ENCODE peak calls at places on chromosome X, in five cellular contexts. One of them, this sample, is unnamed.
A peak's percentile ranks its signal among the peaks of the same experiment; 100 is the strongest.

GRCh38 chrX:66030505-66031317 is 9.2 kb downstream of the VSIG4 start:
- DNase-seq in lower lobe of right lung: no peak
- DNase-seq in body of pancreas: no peak
- DNase-seq in AG09309: no peak
- DNase-seq in adrenal gland: no peak
- DNase-seq in this sample: peak; percentile 15

GRCh38 chrX:97968376-97969104 is 1084.8 kb downstream of the RPA4 start:
- DNase-seq in adrenal gland: no peak
- DNase-seq in lower lobe of right lung: no peak
- DNase-seq in AG09309: no peak
- DNase-seq in body of pancreas: no peak
- DNase-seq in this sample: no peak

GRCh38 chrX:6228720-6229119 is at the start of gene NLGN4X:
- DNase-seq in lower lobe of right lung: no peak
- DNase-seq in adrenal gland: no peak
- DNase-seq in body of pancreas: no peak
- DNase-seq in AG09309: no peak
- DNase-seq in this sample: peak; percentile 15

GRCh38 chrX:105745863-105746262 is 76.5 kb upstream of the NRK start:
- DNase-seq in lower lobe of right lung: no peak
- DNase-seq in adrenal gland: no peak
- DNase-seq in AG09309: no peak
- DNase-seq in body of pancreas: no peak
- DNase-seq in this sample: no peak

GRCh38 chrX:109533631-109534030 is 3.0 kb upstream of the NXT2 start:
- DNase-seq in lower lobe of right lung: no peak
- DNase-seq in body of pancreas: peak; percentile 12
- DNase-seq in adrenal gland: peak; percentile 21
- DNase-seq in AG09309: no peak
- DNase-seq in this sample: peak; percentile 33

GRCh38 chrX:132086717-132087116 is 41.1 kb downstream of the FRMD7 start:
- DNase-seq in lower lobe of right lung: no peak
- DNase-seq in body of pancreas: no peak
- DNase-seq in adrenal gland: no peak
- DNase-seq in AG09309: no peak
- DNase-seq in this sample: no peak

GRCh38 chrX:56764975-56765791 is 36.1 kb downstream of the NBDY start:
- DNase-seq in adrenal gland: no peak
- DNase-seq in body of pancreas: no peak
- DNase-seq in AG09309: no peak
- DNase-seq in lower lobe of right lung: no peak
- DNase-seq in this sample: no peak

GRCh38 chrX:108341947-108342346 is 96.3 kb downstream of the COL4A6 start:
- DNase-seq in AG09309: no peak
- DNase-seq in adrenal gland: no peak
- DNase-seq in lower lobe of right lung: no peak
- DNase-seq in body of pancreas: no peak
- DNase-seq in this sample: no peak

GRCh38 chrX:69126642-69127041 is 38.6 kb downstream of the PJA1 start:
- DNase-seq in AG09309: no peak
- DNase-seq in adrenal gland: no peak
- DNase-seq in body of pancreas: no peak
- DNase-seq in lower lobe of right lung: no peak
- DNase-seq in this sample: no peak

GRCh38 chrX:39112143-39112542 is 310.9 kb downstream of the MID1IP1 start:
- DNase-seq in adrenal gland: no peak
- DNase-seq in AG09309: no peak
- DNase-seq in body of pancreas: no peak
- DNase-seq in lower lobe of right lung: no peak
- DNase-seq in this sample: no peak

GRCh38 chrX:38806875-38807601 is 5.8 kb downstream of the MID1IP1 start:
- DNase-seq in adrenal gland: no peak
- DNase-seq in AG09309: no peak
- DNase-seq in body of pancreas: peak; percentile 39
- DNase-seq in lower lobe of right lung: no peak
- DNase-seq in this sample: peak; percentile 28

GRCh38 chrX:150663061-150663460 is 30.1 kb upstream of the MTMR1 start:
- DNase-seq in adrenal gland: no peak
- DNase-seq in AG09309: no peak
- DNase-seq in body of pancreas: no peak
- DNase-seq in lower lobe of right lung: no peak
- DNase-seq in this sample: no peak

GRCh38 chrX:139933904-139934303 is 1.1 kb upstream of the ATP11C start:
- DNase-seq in body of pancreas: peak; percentile 18
- DNase-seq in AG09309: no peak
- DNase-seq in lower lobe of right lung: no peak
- DNase-seq in adrenal gland: no peak
- DNase-seq in this sample: no peak
- H3K4me3 ChIP-seq in body of pancreas: no peak overlapping the region
- H3K4me3 ChIP-seq in AG09309: peak overlapping the region; percentile 78
- H3K4me3 ChIP-seq in lower lobe of right lung: peak overlapping the region; percentile 71
- H3K4me3 ChIP-seq in adrenal gland: no peak overlapping the region
- H3K4me3 ChIP-seq in this sample: no peak overlapping the region

GRCh38 chrX:20348139-20348538 is 81.4 kb upstream of the RPS6KA3 start:
- DNase-seq in adrenal gland: no peak
- DNase-seq in AG09309: no peak
- DNase-seq in lower lobe of right lung: no peak
- DNase-seq in body of pancreas: no peak
- DNase-seq in this sample: no peak

GRCh38 chrX:20352504-20352903 is 85.8 kb upstream of the RPS6KA3 start:
- DNase-seq in body of pancreas: no peak
- DNase-seq in lower lobe of right lung: no peak
- DNase-seq in AG09309: no peak
- DNase-seq in adrenal gland: no peak
- DNase-seq in this sample: no peak

GRCh38 chrX:20352935-20353336 is 86.2 kb upstream of the RPS6KA3 start:
- DNase-seq in adrenal gland: no peak
- DNase-seq in body of pancreas: no peak
- DNase-seq in lower lobe of right lung: no peak
- DNase-seq in AG09309: no peak
- DNase-seq in this sample: no peak

GRCh38 chrX:20350598-20350997 is 83.9 kb upstream of the RPS6KA3 start:
- DNase-seq in AG09309: no peak
- DNase-seq in adrenal gland: no peak
- DNase-seq in lower lobe of right lung: no peak
- DNase-seq in body of pancreas: no peak
- DNase-seq in this sample: no peak

GRCh38 chrX:20347486-20347885 is 80.8 kb upstream of the RPS6KA3 start:
- DNase-seq in lower lobe of right lung: no peak
- DNase-seq in AG09309: no peak
- DNase-seq in adrenal gland: no peak
- DNase-seq in body of pancreas: no peak
- DNase-seq in this sample: no peak
- H3K4me3 ChIP-seq in lower lobe of right lung: no peak overlapping the region
- H3K4me3 ChIP-seq in AG09309: no peak overlapping the region
- H3K4me3 ChIP-seq in adrenal gland: no peak overlapping the region
- H3K4me3 ChIP-seq in body of pancreas: no peak overlapping the region
- H3K4me3 ChIP-seq in this sample: no peak overlapping the region

GRCh38 chrX:124348152-124348551 is 1.8 kb downstream of the SH2D1A start:
- DNase-seq in lower lobe of right lung: no peak
- DNase-seq in body of pancreas: no peak
- DNase-seq in AG09309: no peak
- DNase-seq in adrenal gland: no peak
- DNase-seq in this sample: no peak
- H3K4me3 ChIP-seq in lower lobe of right lung: no peak overlapping the region
- H3K4me3 ChIP-seq in body of pancreas: no peak overlapping the region
- H3K4me3 ChIP-seq in AG09309: no peak overlapping the region
- H3K4me3 ChIP-seq in adrenal gland: no peak overlapping the region
- H3K4me3 ChIP-seq in this sample: no peak overlapping the region

DNA sequence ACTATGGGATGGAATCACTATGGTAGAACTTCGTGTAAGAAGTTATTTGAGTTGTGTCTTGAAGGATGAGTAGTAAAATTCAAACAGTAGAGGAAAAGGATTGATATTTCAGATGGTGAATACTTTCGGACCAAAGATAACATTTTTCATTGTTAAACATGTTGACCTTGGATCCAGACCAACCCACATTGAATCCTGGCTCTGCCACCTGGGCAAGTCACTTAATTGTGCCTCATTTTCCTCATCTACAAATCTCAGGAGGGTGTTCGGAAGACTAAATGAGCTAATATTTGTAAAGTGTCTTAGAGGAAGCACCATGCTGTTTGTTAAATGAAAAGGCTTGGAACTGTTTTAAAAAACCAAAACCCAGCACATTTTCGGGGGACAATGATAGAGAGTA is 1.4 kb upstream of the AIFM1 start:
- DNase-seq in AG09309: no peak
- DNase-seq in lower lobe of right lung: no peak
- DNase-seq in adrenal gland: no peak
- DNase-seq in body of pancreas: no peak
- DNase-seq in this sample: no peak
- H3K4me3 ChIP-seq in AG09309: no peak overlapping the region
- H3K4me3 ChIP-seq in lower lobe of right lung: no peak overlapping the region
- H3K4me3 ChIP-seq in adrenal gland: no peak overlapping the region
- H3K4me3 ChIP-seq in body of pancreas: no peak overlapping the region
- H3K4me3 ChIP-seq in this sample: peak overlapping the region; percentile 52

GRCh38 chrX:2447484-2447883 is 53.3 kb downstream of the DHRSX start:
- DNase-seq in body of pancreas: no peak
- DNase-seq in AG09309: no peak
- DNase-seq in adrenal gland: no peak
- DNase-seq in lower lobe of right lung: peak; percentile 3
- DNase-seq in this sample: no peak

GRCh38 chrX:2446815-2447214 is 54.0 kb downstream of the DHRSX start:
- DNase-seq in lower lobe of right lung: peak; percentile 31
- DNase-seq in body of pancreas: no peak
- DNase-seq in adrenal gland: no peak
- DNase-seq in AG09309: no peak
- DNase-seq in this sample: no peak

GRCh38 chrX:2442694-2443093 is 58.1 kb downstream of the DHRSX start:
- DNase-seq in AG09309: no peak
- DNase-seq in lower lobe of right lung: no peak
- DNase-seq in adrenal gland: no peak
- DNase-seq in body of pancreas: no peak
- DNase-seq in this sample: no peak

GRCh38 chrX:2449135-2449886 is 51.5 kb downstream of the DHRSX start:
- DNase-seq in adrenal gland: no peak
- DNase-seq in lower lobe of right lung: peak; percentile 27
- DNase-seq in body of pancreas: no peak
- DNase-seq in AG09309: no peak
- DNase-seq in this sample: no peak

GRCh38 chrX:2445662-2446623 is 54.8 kb downstream of the DHRSX start:
- DNase-seq in adrenal gland: no peak
- DNase-seq in body of pancreas: no peak
- DNase-seq in lower lobe of right lung: peak; percentile 24
- DNase-seq in AG09309: no peak
- DNase-seq in this sample: no peak
- H3K4me3 ChIP-seq in adrenal gland: no peak overlapping the region
- H3K4me3 ChIP-seq in body of pancreas: no peak overlapping the region
- H3K4me3 ChIP-seq in lower lobe of right lung: no peak overlapping the region
- H3K4me3 ChIP-seq in AG09309: no peak overlapping the region
- H3K4me3 ChIP-seq in this sample: no peak overlapping the region

GRCh38 chrX:15475021-15475420 is 18.1 kb downstream of the PIR start:
- DNase-seq in lower lobe of right lung: no peak
- DNase-seq in adrenal gland: no peak
- DNase-seq in body of pancreas: no peak
- DNase-seq in AG09309: no peak
- DNase-seq in this sample: peak; percentile 20
- H3K4me3 ChIP-seq in lower lobe of right lung: no peak overlapping the region
- H3K4me3 ChIP-seq in adrenal gland: no peak overlapping the region
- H3K4me3 ChIP-seq in body of pancreas: no peak overlapping the region
- H3K4me3 ChIP-seq in AG09309: no peak overlapping the region
- H3K4me3 ChIP-seq in this sample: no peak overlapping the region

GRCh38 chrX:20951016-20951795 is 423.0 kb upstream of the CNKSR2 start:
- DNase-seq in lower lobe of right lung: no peak
- DNase-seq in AG09309: no peak
- DNase-seq in adrenal gland: no peak
- DNase-seq in body of pancreas: no peak
- DNase-seq in this sample: no peak

GRCh38 chrX:20952180-20952579 is 422.0 kb upstream of the CNKSR2 start:
- DNase-seq in adrenal gland: no peak
- DNase-seq in lower lobe of right lung: no peak
- DNase-seq in body of pancreas: no peak
- DNase-seq in AG09309: no peak
- DNase-seq in this sample: no peak

DNA sequence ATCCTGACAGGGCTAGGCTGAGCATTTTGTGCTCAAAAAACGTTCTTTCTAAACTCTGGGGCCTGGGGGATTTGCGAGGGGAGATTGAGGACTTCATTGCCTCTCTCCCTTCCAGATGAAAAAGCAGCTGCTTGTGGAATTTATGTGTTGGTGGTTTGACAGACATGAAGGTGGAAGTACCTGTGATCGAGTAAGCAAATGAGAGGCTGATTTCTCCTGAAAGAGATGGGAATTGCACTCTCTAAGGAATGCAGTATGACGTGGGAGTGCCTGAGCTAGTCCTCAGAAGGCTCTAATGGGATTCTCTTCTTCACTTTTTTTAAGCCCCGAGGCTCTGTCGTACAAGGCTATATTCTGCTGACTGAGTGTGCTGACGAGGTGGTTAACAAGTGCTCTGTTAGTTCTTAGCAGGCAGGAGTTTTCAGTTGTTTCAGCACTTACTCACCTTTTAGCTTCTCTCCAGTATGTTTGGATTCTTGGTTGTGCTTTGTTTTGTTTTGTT is 426.8 kb upstream of the CNKSR2 start:
- DNase-seq in body of pancreas: no peak
- DNase-seq in AG09309: no peak
- DNase-seq in lower lobe of right lung: no peak
- DNase-seq in adrenal gland: no peak
- DNase-seq in this sample: no peak
- H3K4me3 ChIP-seq in body of pancreas: no peak overlapping the region
- H3K4me3 ChIP-seq in AG09309: no peak overlapping the region
- H3K4me3 ChIP-seq in lower lobe of right lung: no peak overlapping the region
- H3K4me3 ChIP-seq in adrenal gland: no peak overlapping the region
- H3K4me3 ChIP-seq in this sample: no peak overlapping the region

This sample was measured in cardiac muscle cell.